ENCODE peak calls at places on chromosome 10, in ten cellular contexts. S, C, V, W, I, P, K, D, Y and B are unnamed samples.
A peak's percentile ranks its signal among the peaks of the same experiment; 100 is the strongest.

GRCh38 chr10:43925793-43926192 is 277.1 kb upstream of the ZNF32 start:
- DNase-seq in P (no peak), S (no peak), K (no peak), D (no peak), Y (no peak), I (no peak), V (no peak), C (no peak), W (no peak), B (no peak)

GRCh38 chr10:79937661-79938226 is 11.2 kb downstream of the SFTPD start:
- DNase-seq in K (no peak), V (no peak), W (no peak), D (no peak), Y (peak; percentile 12), P (no peak), C (no peak), S (no peak), I (no peak), B (no peak)

GRCh38 chr10:23512355-23513058 is 73.6 kb downstream of the OTUD1 start:
- DNase-seq in I (no peak), K (peak; percentile 83), C (no peak), S (peak; percentile 60), V (no peak), P (peak; percentile 41), D (no peak), W (peak; percentile 50), Y (no peak), B (no peak)

GRCh38 chr10:132532784-132533560 is 4.6 kb upstream of the INPP5A start:
- DNase-seq in P (peak; percentile 33), W (peak; percentile 98), I (no peak), D (peak; percentile 65), C (no peak), Y (no peak), K (peak; percentile 85), S (no peak), V (no peak), B (no peak)

GRCh38 chr10:104299031-104299904 is 30.3 kb downstream of the GSTO2 start:
- DNase-seq in K (no peak), D (no peak), C (no peak), S (peak; percentile 93), W (peak; percentile 72), P (peak; percentile 97), Y (no peak), V (no peak), I (peak; percentile 20), B (no peak)

GRCh38 chr10:120490288-120490687 is 33.3 kb downstream of the PLPP4 start:
- DNase-seq in W (no peak), V (no peak), C (no peak), S (no peak), D (no peak), K (no peak), P (no peak), Y (no peak), I (no peak), B (no peak)

GRCh38 chr10:91668935-91669334 is 36.1 kb upstream of the PPP1R3C start:
- DNase-seq in I (no peak), V (no peak), W (no peak), C (no peak), D (no peak), S (no peak), K (no peak), Y (no peak), P (no peak), B (no peak)

GRCh38 chr10:17227367-17228080 is 517 bp upstream of the VIM start:
- DNase-seq in Y (peak; percentile 67), S (no peak), I (no peak), P (peak; percentile 47), C (no peak), V (no peak), W (no peak), D (no peak), K (peak; percentile 38), B (no peak)

GRCh38 chr10:48782321-48782720 is 97.6 kb downstream of the WDFY4 start:
- DNase-seq in P (no peak), K (no peak), Y (no peak), D (no peak), W (no peak), S (no peak), C (no peak), I (no peak), V (no peak), B (no peak)

GRCh38 chr10:90326498-90327267 is 531.2 kb downstream of the HTR7 start:
- DNase-seq in W (no peak), S (peak; percentile 67), Y (no peak), K (peak; percentile 49), D (peak; percentile 29), I (no peak), P (peak; percentile 61), C (no peak), V (no peak), B (no peak)

GRCh38 chr10:96641396-96641795 is 54.6 kb upstream of the TM9SF3 start:
- DNase-seq in S (no peak), W (no peak), P (no peak), Y (no peak), C (no peak), K (no peak), V (no peak), D (no peak), I (no peak), B (no peak)

GRCh38 chr10:3102721-3103410 is 35.5 kb downstream of the PFKP start:
- DNase-seq in K (peak; percentile 45), P (peak; percentile 78), D (no peak), I (no peak), Y (no peak), V (peak; percentile 72), C (no peak), W (no peak), S (peak; percentile 46), B (no peak)

DNA sequence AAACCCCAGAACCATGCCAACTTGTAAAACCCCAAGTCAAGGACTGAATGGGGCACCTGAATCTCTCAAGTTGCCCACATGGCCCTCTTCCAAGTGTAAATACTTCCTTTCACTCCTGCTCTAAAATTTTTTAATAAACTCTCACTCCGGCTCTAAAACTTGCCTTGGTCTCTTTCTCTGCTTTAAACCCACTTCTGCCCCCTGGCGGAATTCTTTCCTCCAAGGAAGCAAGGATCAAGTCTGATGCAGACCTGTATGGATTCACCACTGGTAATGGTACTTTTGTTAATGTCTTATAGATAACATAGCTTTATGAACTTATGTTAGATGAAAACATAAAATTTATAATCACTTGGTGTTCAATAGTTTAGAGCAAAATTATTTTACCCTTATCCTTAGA is 33.8 kb downstream of the SLC16A9 start:
- DNase-seq in Y (no peak), V (no peak), W (no peak), D (no peak), P (no peak), I (no peak), C (peak; percentile 43), S (peak; percentile 17), K (peak; percentile 20), B (peak; percentile 20)
- TF ChIP-seq CTCF in Y (no peak), V (peak; percentile 5), W (peak; percentile 47), D (no peak), P (no peak), I (no peak), C (no peak), S (peak; percentile 12), K (no peak), B (peak; percentile 30)

DNA sequence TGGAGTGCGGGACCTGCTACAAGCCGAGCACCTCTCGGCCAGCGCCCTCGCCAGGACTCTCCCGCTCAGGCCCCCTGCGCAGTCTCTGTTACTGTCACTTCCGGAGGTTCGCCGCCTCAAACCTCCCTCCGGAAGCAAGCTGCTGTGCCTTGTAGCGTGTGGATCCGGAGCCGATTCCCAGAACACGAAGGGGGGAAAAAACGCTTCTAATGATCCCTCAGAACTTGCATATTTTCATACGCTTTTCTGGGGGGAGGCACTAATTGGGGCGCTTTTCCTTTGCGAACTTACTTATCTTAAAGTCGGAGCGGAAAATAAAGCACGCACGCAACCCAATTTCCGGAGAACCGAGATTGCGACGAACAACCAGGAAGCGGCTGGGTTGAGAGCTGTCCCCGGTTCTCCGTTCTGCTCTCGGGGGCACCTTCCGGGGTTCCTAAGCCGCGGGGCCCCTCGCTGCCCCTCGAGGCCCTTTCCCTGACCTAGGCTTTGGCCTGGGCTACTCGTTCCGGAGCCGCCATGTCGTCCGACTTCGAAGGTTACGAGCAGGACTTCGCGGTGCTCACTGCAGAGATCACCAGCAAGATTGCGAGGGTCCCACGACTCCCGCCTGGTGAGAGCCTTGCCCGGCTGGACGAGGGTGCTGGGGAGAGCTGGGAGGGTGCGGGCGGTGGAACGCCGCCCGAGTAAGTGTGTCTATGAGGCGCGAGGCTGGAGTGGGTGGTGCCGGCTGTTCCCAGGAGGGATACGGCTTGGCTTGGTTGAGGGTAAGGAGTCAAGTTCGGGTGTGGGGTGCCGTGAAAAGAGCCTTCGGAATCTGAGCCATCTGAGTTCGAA is at the start of the genes VTI1A and ZDHHC6:
- DNase-seq in Y (peak; percentile 92), W (peak; percentile 80), P (peak; percentile 86), C (peak; percentile 85), K (peak; percentile 85), D (no peak), V (peak; percentile 90), I (peak; percentile 53), S (peak; percentile 88), B (peak; percentile 77)
- TF ChIP-seq CTCF in Y (peak; percentile 15), W (peak; percentile 44), P (peak; percentile 25), C (no peak), K (no peak), D (peak; percentile 46), V (peak; percentile 27), I (no peak), S (peak; percentile 45), B (no peak)

GRCh38 chr10:22258471-22258870 is 40.7 kb upstream of the EBLN1 start:
- DNase-seq in K (no peak), S (no peak), W (no peak), I (no peak), V (no peak), Y (no peak), C (no peak), P (no peak), D (no peak), B (no peak)

GRCh38 chr10:22263106-22263505 is 45.3 kb upstream of the EBLN1 start:
- DNase-seq in I (no peak), S (no peak), W (no peak), K (no peak), P (no peak), D (no peak), V (no peak), Y (no peak), C (no peak), B (no peak)

GRCh38 chr10:22253578-22253882 is 35.7 kb upstream of the EBLN1 start:
- DNase-seq in I (no peak), V (peak; percentile 62), K (no peak), C (no peak), Y (no peak), D (no peak), S (peak; percentile 24), P (no peak), W (no peak), B (peak; percentile 8)

GRCh38 chr10:22259280-22259679 is 41.5 kb upstream of the EBLN1 start:
- DNase-seq in V (no peak), K (no peak), D (no peak), W (no peak), S (peak; percentile 60), Y (peak; percentile 50), P (peak; percentile 21), I (no peak), C (no peak), B (no peak)
- TF ChIP-seq CTCF in V (no peak), K (no peak), D (no peak), W (no peak), S (peak; percentile 30), Y (peak; percentile 23), P (peak; percentile 13), I (no peak), C (no peak), B (peak; percentile 15)

DNA sequence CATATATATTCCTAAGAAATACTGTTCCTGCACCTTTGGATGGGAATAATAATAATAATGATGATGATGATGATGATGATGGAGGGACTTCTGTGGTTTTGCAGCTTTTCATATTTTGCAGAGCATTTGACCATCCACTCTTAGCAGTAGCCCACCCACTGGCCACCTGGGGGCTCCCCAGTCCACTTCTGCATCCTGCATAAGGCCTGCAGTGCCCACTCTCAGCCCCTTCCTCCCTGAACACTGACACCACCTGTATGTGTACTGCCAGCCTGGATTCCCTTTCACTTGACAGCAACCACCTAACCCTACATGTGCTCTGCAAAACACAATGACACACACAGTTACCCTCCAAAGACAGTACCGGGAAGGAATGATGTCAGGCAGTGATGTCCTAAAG is 131.4 kb downstream of the ADAM12 start:
- DNase-seq in P (no peak), Y (no peak), I (no peak), D (no peak), C (no peak), V (no peak), W (no peak), S (no peak), K (no peak), B (no peak)
- TF ChIP-seq CTCF in P (no peak), Y (no peak), I (no peak), D (no peak), C (no peak), V (no peak), W (no peak), S (peak; percentile 9), K (no peak), B (no peak)